ENCODE peak calls at places on chromosomes 3 and 15, in four cellular contexts. One of them, this sample, is unnamed.
A peak's percentile ranks its signal among the peaks of the same experiment; 100 is the strongest.

GRCh38 chr15:37880009-37880834 is 54.2 kb upstream of the TMCO5A start:
- DNase-seq in KG1: peak; percentile 14
- DNase-seq in RCC 7860: peak; percentile 12
- DNase-seq in dorsolateral prefrontal cortex: no peak
- DNase-seq in this sample: peak; percentile 43

GRCh38 chr3:4813855-4814254 is 165.4 kb upstream of the BHLHE40 start:
- DNase-seq in RCC 7860: no peak
- DNase-seq in KG1: no peak
- DNase-seq in dorsolateral prefrontal cortex: no peak
- DNase-seq in this sample: no peak

GRCh38 chr15:39397883-39398282 is 183.0 kb upstream of the THBS1 start:
- DNase-seq in RCC 7860: no peak
- DNase-seq in dorsolateral prefrontal cortex: no peak
- DNase-seq in KG1: no peak
- DNase-seq in this sample: no peak

GRCh38 chr15:64851503-64851840 is 9.8 kb downstream of the PLEKHO2 start:
- DNase-seq in KG1: no peak
- DNase-seq in dorsolateral prefrontal cortex: no peak
- DNase-seq in RCC 7860: no peak
- DNase-seq in this sample: no peak

GRCh38 chr15:65824031-65824743 is 32.1 kb upstream of the DENND4A start:
- DNase-seq in RCC 7860: peak; percentile 34
- DNase-seq in dorsolateral prefrontal cortex: peak; percentile 50
- DNase-seq in KG1: no peak
- DNase-seq in this sample: peak; percentile 73

GRCh38 chr15:73633991-73634495 is 854 bp upstream of the NPTN start:
- DNase-seq in KG1: no peak
- DNase-seq in dorsolateral prefrontal cortex: no peak
- DNase-seq in RCC 7860: peak; percentile 89
- DNase-seq in this sample: no peak

GRCh38 chr15:86076468-86076867 is 3.2 kb upstream of the AGBL1 start:
- DNase-seq in dorsolateral prefrontal cortex: no peak
- DNase-seq in KG1: no peak
- DNase-seq in RCC 7860: no peak
- DNase-seq in this sample: no peak

GRCh38 chr3:16392733-16393132 is 120.8 kb downstream of the RFTN1 start:
- DNase-seq in dorsolateral prefrontal cortex: no peak
- DNase-seq in RCC 7860: no peak
- DNase-seq in KG1: no peak
- DNase-seq in this sample: no peak

GRCh38 chr3:58647661-58648141 is 18.9 kb downstream of the FAM3D start:
- DNase-seq in dorsolateral prefrontal cortex: no peak
- DNase-seq in KG1: no peak
- DNase-seq in RCC 7860: no peak
- DNase-seq in this sample: no peak

GRCh38 chr15:35305906-35306305 is 220.8 kb upstream of the NANOGP8 start:
- DNase-seq in KG1: no peak
- DNase-seq in RCC 7860: peak; percentile 61
- DNase-seq in dorsolateral prefrontal cortex: no peak
- DNase-seq in this sample: no peak

GRCh38 chr3:52615178-52615577 is 70.5 kb downstream of the PBRM1 start:
- DNase-seq in dorsolateral prefrontal cortex: no peak
- DNase-seq in KG1: no peak
- DNase-seq in RCC 7860: no peak
- DNase-seq in this sample: no peak

GRCh38 chr3:138118863-138119766 is 3.7 kb upstream of the DZIP1L start:
- DNase-seq in RCC 7860: peak; percentile 58
- DNase-seq in dorsolateral prefrontal cortex: peak; percentile 77
- DNase-seq in KG1: no peak
- DNase-seq in this sample: peak; percentile 74

GRCh38 chr15:94080416-94080815 is 150.9 kb upstream of the MCTP2 start:
- DNase-seq in dorsolateral prefrontal cortex: no peak
- DNase-seq in RCC 7860: no peak
- DNase-seq in KG1: no peak
- DNase-seq in this sample: no peak

This sample was measured in BE2C.